ENCODE peak calls at places on chromosomes 2 and 18, in six cellular contexts. One of them, this sample, is unnamed.

GRCh38 chr2:118853647-118854367 is 6.4 kb upstream of the EN1 start:
- DNase-seq in thoracic aorta: no peak
- DNase-seq in GM06990: no peak
- DNase-seq in HFF-Myc: no peak
- DNase-seq in IMR-90: no peak
- DNase-seq in NB4: no peak
- DNase-seq in this sample: no peak

GRCh38 chr2:47534179-47534919 is 131.4 kb downstream of the MSH2 start:
- DNase-seq in thoracic aorta: no peak
- DNase-seq in GM06990: no peak
- DNase-seq in HFF-Myc: peak
- DNase-seq in IMR-90: peak
- DNase-seq in NB4: peak
- DNase-seq in this sample: peak

GRCh38 chr2:204776781-204777559 is 231.7 kb downstream of the PARD3B start:
- DNase-seq in thoracic aorta: no peak
- DNase-seq in GM06990: no peak
- DNase-seq in HFF-Myc: peak
- DNase-seq in IMR-90: peak
- DNase-seq in NB4: no peak
- DNase-seq in this sample: no peak

GRCh38 chr2:51490576-51491234 is 458.8 kb upstream of the NRXN1 start:
- DNase-seq in thoracic aorta: no peak
- DNase-seq in GM06990: no peak
- DNase-seq in HFF-Myc: no peak
- DNase-seq in IMR-90: no peak
- DNase-seq in NB4: no peak
- DNase-seq in this sample: no peak

GRCh38 chr2:112646102-112646719 is 472 bp downstream of the SLC20A1 start:
- DNase-seq in thoracic aorta: no peak
- DNase-seq in GM06990: no peak
- DNase-seq in HFF-Myc: no peak
- DNase-seq in IMR-90: no peak
- DNase-seq in NB4: no peak
- DNase-seq in this sample: no peak

GRCh38 chr2:18959952-18960717 is 370.8 kb upstream of the NT5C1B start:
- DNase-seq in thoracic aorta: no peak
- DNase-seq in GM06990: no peak
- DNase-seq in HFF-Myc: no peak
- DNase-seq in IMR-90: peak
- DNase-seq in NB4: peak
- DNase-seq in this sample: peak

GRCh38 chr2:128628206-128628605 is 309.5 kb upstream of the HS6ST1 start:
- DNase-seq in thoracic aorta: no peak
- DNase-seq in GM06990: no peak
- DNase-seq in HFF-Myc: no peak
- DNase-seq in IMR-90: no peak
- DNase-seq in NB4: no peak
- DNase-seq in this sample: no peak

GRCh38 chr2:144402282-144402681 is 117.6 kb downstream of the ZEB2 start:
- DNase-seq in thoracic aorta: no peak
- DNase-seq in GM06990: no peak
- DNase-seq in HFF-Myc: no peak
- DNase-seq in IMR-90: peak
- DNase-seq in NB4: no peak
- DNase-seq in this sample: no peak

GRCh38 chr2:9244985-9245544 is 38.5 kb downstream of the ASAP2 start:
- DNase-seq in thoracic aorta: no peak
- DNase-seq in GM06990: no peak
- DNase-seq in HFF-Myc: no peak
- DNase-seq in IMR-90: no peak
- DNase-seq in NB4: peak
- DNase-seq in this sample: no peak

GRCh38 chr2:236054661-236055060 is 113.5 kb downstream of the GBX2 start:
- DNase-seq in thoracic aorta: no peak
- DNase-seq in GM06990: no peak
- DNase-seq in HFF-Myc: no peak
- DNase-seq in IMR-90: no peak
- DNase-seq in NB4: no peak
- DNase-seq in this sample: no peak

GRCh38 chr2:241571821-241572620 is 13.5 kb downstream of the BOK start:
- DNase-seq in thoracic aorta: no peak
- DNase-seq in GM06990: no peak
- DNase-seq in HFF-Myc: no peak
- DNase-seq in IMR-90: no peak
- DNase-seq in NB4: no peak
- DNase-seq in this sample: no peak

GRCh38 chr18:72542993-72543361 is 1.2 kb downstream of the CBLN2 start:
- DNase-seq in thoracic aorta: no peak
- DNase-seq in GM06990: peak
- DNase-seq in HFF-Myc: no peak
- DNase-seq in IMR-90: no peak
- DNase-seq in NB4: peak
- DNase-seq in this sample: no peak

GRCh38 chr2:118148809-118149208 is 60.5 kb downstream of the INSIG2 start:
- DNase-seq in thoracic aorta: no peak
- DNase-seq in GM06990: no peak
- DNase-seq in HFF-Myc: no peak
- DNase-seq in IMR-90: no peak
- DNase-seq in NB4: no peak
- DNase-seq in this sample: no peak

GRCh38 chr18:49258938-49259337 is 201.5 kb downstream of the DYM start:
- DNase-seq in thoracic aorta: no peak
- DNase-seq in GM06990: no peak
- DNase-seq in HFF-Myc: no peak
- DNase-seq in IMR-90: no peak
- DNase-seq in NB4: no peak
- DNase-seq in this sample: no peak

GRCh38 chr2:25281581-25281980 is 60.1 kb downstream of the DNMT3A start:
- DNase-seq in thoracic aorta: no peak
- DNase-seq in GM06990: no peak
- DNase-seq in HFF-Myc: no peak
- DNase-seq in IMR-90: no peak
- DNase-seq in NB4: no peak
- DNase-seq in this sample: no peak

GRCh38 chr2:667332-668000 is 9.7 kb downstream of the TMEM18 start:
- DNase-seq in thoracic aorta: no peak
- DNase-seq in GM06990: no peak
- DNase-seq in HFF-Myc: peak
- DNase-seq in IMR-90: peak
- DNase-seq in NB4: peak
- DNase-seq in this sample: no peak

GRCh38 chr2:17935242-17935885 is 56.9 kb downstream of the KCNS3 start:
- DNase-seq in thoracic aorta: no peak
- DNase-seq in GM06990: no peak
- DNase-seq in HFF-Myc: no peak
- DNase-seq in IMR-90: no peak
- DNase-seq in NB4: no peak
- DNase-seq in this sample: no peak

GRCh38 chr2:83899271-83899670 is 559.8 kb downstream of the SUCLG1 start:
- DNase-seq in thoracic aorta: no peak
- DNase-seq in GM06990: no peak
- DNase-seq in HFF-Myc: no peak
- DNase-seq in IMR-90: no peak
- DNase-seq in NB4: no peak
- DNase-seq in this sample: no peak

GRCh38 chr2:101616411-101616810 is 81.1 kb upstream of the MAP4K4 start:
- DNase-seq in thoracic aorta: no peak
- DNase-seq in GM06990: no peak
- DNase-seq in HFF-Myc: no peak
- DNase-seq in IMR-90: peak
- DNase-seq in NB4: no peak
- DNase-seq in this sample: no peak

GRCh38 chr2:126644630-126645191 is 11.2 kb upstream of the GYPC start:
- DNase-seq in thoracic aorta: no peak
- DNase-seq in GM06990: no peak
- DNase-seq in HFF-Myc: no peak
- DNase-seq in IMR-90: no peak
- DNase-seq in NB4: peak
- DNase-seq in this sample: no peak

GRCh38 chr2:45055261-45055660 is 46.0 kb upstream of the SIX2 start:
- DNase-seq in thoracic aorta: no peak
- DNase-seq in GM06990: no peak
- DNase-seq in HFF-Myc: no peak
- DNase-seq in IMR-90: no peak
- DNase-seq in NB4: no peak
- DNase-seq in this sample: no peak

GRCh38 chr18:48007955-48008701 is 77.7 kb upstream of the SMAD2 start:
- DNase-seq in thoracic aorta: no peak
- DNase-seq in GM06990: peak
- DNase-seq in HFF-Myc: no peak
- DNase-seq in IMR-90: no peak
- DNase-seq in NB4: peak
- DNase-seq in this sample: no peak

GRCh38 chr2:39682078-39682477 is 16.4 kb downstream of the TMEM178A start:
- DNase-seq in thoracic aorta: no peak
- DNase-seq in GM06990: no peak
- DNase-seq in HFF-Myc: no peak
- DNase-seq in IMR-90: no peak
- DNase-seq in NB4: no peak
- DNase-seq in this sample: no peak

GRCh38 chr2:17593841-17594482 is 53.5 kb downstream of the VSNL1 start:
- DNase-seq in thoracic aorta: no peak
- DNase-seq in GM06990: no peak
- DNase-seq in HFF-Myc: no peak
- DNase-seq in IMR-90: peak
- DNase-seq in NB4: no peak
- DNase-seq in this sample: no peak

GRCh38 chr2:27356382-27357181 is at the start of gene GTF3C2:
- DNase-seq in thoracic aorta: peak
- DNase-seq in GM06990: peak
- DNase-seq in HFF-Myc: peak
- DNase-seq in IMR-90: peak
- DNase-seq in NB4: peak
- DNase-seq in this sample: peak
- TF ChIP-seq CTCF in thoracic aorta: peak
- TF ChIP-seq CTCF in GM06990: no peak
- TF ChIP-seq CTCF in HFF-Myc: no peak
- TF ChIP-seq CTCF in IMR-90: peak
- TF ChIP-seq CTCF in NB4: no peak
- TF ChIP-seq CTCF in this sample: no peak

GRCh38 chr2:197219636-197220035 is 90.9 kb downstream of the ANKRD44 start:
- DNase-seq in thoracic aorta: no peak
- DNase-seq in GM06990: no peak
- DNase-seq in HFF-Myc: no peak
- DNase-seq in IMR-90: no peak
- DNase-seq in NB4: no peak
- DNase-seq in this sample: no peak

GRCh38 chr2:197211881-197212342 is 98.7 kb downstream of the ANKRD44 start:
- DNase-seq in thoracic aorta: no peak
- DNase-seq in GM06990: no peak
- DNase-seq in HFF-Myc: no peak
- DNase-seq in IMR-90: no peak
- DNase-seq in NB4: no peak
- DNase-seq in this sample: no peak

GRCh38 chr2:197212344-197213262 is 98.0 kb downstream of the ANKRD44 start:
- DNase-seq in thoracic aorta: no peak
- DNase-seq in GM06990: no peak
- DNase-seq in HFF-Myc: no peak
- DNase-seq in IMR-90: peak
- DNase-seq in NB4: peak
- DNase-seq in this sample: no peak

GRCh38 chr2:197217561-197217960 is 93.0 kb downstream of the ANKRD44 start:
- DNase-seq in thoracic aorta: no peak
- DNase-seq in GM06990: no peak
- DNase-seq in HFF-Myc: no peak
- DNase-seq in IMR-90: no peak
- DNase-seq in NB4: no peak
- DNase-seq in this sample: no peak

DNA sequence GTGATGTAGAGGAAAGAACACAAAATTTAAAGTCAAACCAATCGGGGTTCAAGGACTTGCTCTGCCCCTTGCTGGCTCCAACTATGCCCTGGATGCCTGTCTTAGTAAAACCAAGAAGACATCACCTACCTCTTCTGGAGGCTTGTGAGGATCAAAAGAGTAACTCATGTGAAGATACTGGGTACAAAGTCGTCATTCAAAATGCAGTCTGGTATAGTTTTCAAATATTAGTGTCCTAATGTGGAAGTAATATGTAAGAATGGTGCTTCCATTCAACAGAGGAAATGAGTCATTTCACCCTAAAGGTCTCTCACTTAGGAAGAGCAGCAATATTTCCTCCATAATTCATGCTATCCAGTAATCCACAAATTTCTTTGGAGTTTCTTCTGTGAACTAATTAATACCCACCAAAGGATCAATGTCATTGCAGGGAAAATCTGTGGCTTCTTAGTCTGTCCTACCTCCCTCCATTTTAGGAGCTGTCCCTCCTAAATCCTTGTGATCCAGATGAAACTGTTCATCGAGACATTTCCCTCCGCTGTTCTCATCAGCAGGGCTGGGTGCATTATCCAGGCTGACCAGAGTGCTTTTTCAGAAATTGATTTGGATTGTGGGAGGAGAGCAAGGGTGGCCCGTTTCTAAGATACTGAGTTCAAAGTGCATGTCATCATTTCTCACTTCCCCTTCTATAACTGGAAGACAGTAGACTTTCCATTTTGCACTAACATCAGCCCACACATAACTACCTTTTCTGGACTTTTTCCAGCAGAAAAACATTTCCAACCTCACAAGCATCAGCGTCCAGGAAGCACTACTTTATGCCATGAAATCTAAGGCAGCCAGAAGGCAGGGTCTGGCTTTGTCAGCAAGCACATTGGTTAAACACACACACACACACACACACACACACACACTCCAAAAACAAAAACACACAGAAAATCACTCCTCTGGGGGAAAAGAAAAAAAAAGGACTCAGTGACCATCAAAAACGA is 94.3 kb downstream of the ANKRD44 start:
- DNase-seq in thoracic aorta: no peak
- DNase-seq in GM06990: no peak
- DNase-seq in HFF-Myc: no peak
- DNase-seq in IMR-90: peak
- DNase-seq in NB4: peak
- DNase-seq in this sample: no peak
- H3K4me3 ChIP-seq in thoracic aorta: peak
- H3K4me3 ChIP-seq in GM06990: peak
- H3K4me3 ChIP-seq in HFF-Myc: no peak
- H3K4me3 ChIP-seq in IMR-90: no peak
- H3K4me3 ChIP-seq in NB4: no peak
- H3K4me3 ChIP-seq in this sample: no peak

DNA sequence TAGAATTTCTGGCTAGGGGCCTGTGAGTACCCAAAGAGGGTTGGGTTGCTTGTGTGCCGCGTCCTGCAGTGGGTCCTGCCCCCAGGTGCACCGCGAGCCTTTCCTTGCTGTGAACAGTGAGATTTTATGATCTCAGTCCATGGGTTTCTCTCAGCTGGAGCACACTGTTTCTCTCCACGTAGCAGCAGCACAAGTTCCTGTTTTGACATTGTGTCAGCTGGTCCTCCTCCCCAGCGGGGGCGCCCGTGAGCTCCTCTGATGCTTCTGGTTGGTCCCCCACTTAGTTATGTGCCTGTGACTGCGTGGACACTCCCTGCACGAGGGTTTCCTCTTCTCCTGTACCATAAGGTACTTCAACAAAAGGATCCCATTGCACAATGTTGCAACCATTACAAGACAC is 29.8 kb downstream of the TSHZ1 start:
- DNase-seq in thoracic aorta: no peak
- DNase-seq in GM06990: no peak
- DNase-seq in HFF-Myc: no peak
- DNase-seq in IMR-90: no peak
- DNase-seq in NB4: peak
- DNase-seq in this sample: no peak
- TF ChIP-seq CTCF in thoracic aorta: no peak
- TF ChIP-seq CTCF in GM06990: no peak
- TF ChIP-seq CTCF in HFF-Myc: no peak
- TF ChIP-seq CTCF in IMR-90: no peak
- TF ChIP-seq CTCF in NB4: no peak
- TF ChIP-seq CTCF in this sample: no peak

GRCh38 chr2:132984731-132985130 is 314.7 kb upstream of the LYPD1 start:
- DNase-seq in thoracic aorta: no peak
- DNase-seq in GM06990: no peak
- DNase-seq in HFF-Myc: no peak
- DNase-seq in IMR-90: no peak
- DNase-seq in NB4: no peak
- DNase-seq in this sample: no peak
- H3K4me3 ChIP-seq in thoracic aorta: no peak
- H3K4me3 ChIP-seq in GM06990: no peak
- H3K4me3 ChIP-seq in HFF-Myc: no peak
- H3K4me3 ChIP-seq in IMR-90: no peak
- H3K4me3 ChIP-seq in NB4: no peak
- H3K4me3 ChIP-seq in this sample: no peak

This sample was measured in AG04449.